ENCODE peak calls at places on chromosomes 6 and 20, in four cellular contexts. S is midbrain, L is SK-N-DZ, D is cerebellar cortex. C is an unnamed sample.

GRCh38 chr6:17179246-17180073 is 77.6 kb downstream of the STMND1 start:
- DNase-seq in S (no peak), L (no peak), D (no peak), C (no peak)

GRCh38 chr6:131250121-131250520 is 114.9 kb downstream of the AKAP7 start:
- DNase-seq in D (peak), L (no peak), S (peak), C (peak)

GRCh38 chr6:25576920-25577319 is 75.1 kb upstream of the SCGN start:
- DNase-seq in D (peak), L (no peak), S (peak), C (peak)

GRCh38 chr6:1622851-1623768 is 13.4 kb downstream of the FOXC1 start:
- DNase-seq in L (no peak), S (no peak), D (no peak), C (no peak)

GRCh38 chr20:15706719-15707118 is 866.5 kb downstream of the KIF16B start:
- DNase-seq in D (no peak), L (no peak), S (no peak), C (no peak)

GRCh38 chr6:29705389-29706231 is 17.6 kb upstream of the HLA-F start:
- DNase-seq in D (peak), S (peak), L (peak), C (peak)

GRCh38 chr20:37914672-37915433 is 11.9 kb downstream of the VSTM2L start:
- DNase-seq in D (peak), S (no peak), L (peak), C (peak)

GRCh38 chr6:10579803-10580202 is 58.7 kb downstream of the GCNT2 start:
- DNase-seq in S (no peak), L (no peak), D (no peak), C (no peak)

GRCh38 chr6:25219581-25220249 is 59.5 kb upstream of the CARMIL1 start:
- DNase-seq in D (no peak), L (peak), S (no peak), C (no peak)

GRCh38 chr6:9456241-9456658 is 958.6 kb downstream of the TFAP2A start:
- DNase-seq in D (no peak), L (no peak), S (no peak), C (no peak)

GRCh38 chr6:29709178-29709576 is 14.1 kb upstream of the HLA-F start:
- DNase-seq in S (no peak), L (no peak), D (no peak), C (no peak)

GRCh38 chr6:5175195-5175594 is 85.6 kb downstream of the LYRM4 start:
- DNase-seq in D (peak), S (no peak), L (no peak), C (no peak)

GRCh38 chr6:1607557-1608221 is 2.0 kb upstream of the FOXC1 start:
- DNase-seq in L (peak), D (no peak), S (no peak), C (no peak)

GRCh38 chr6:53547166-53547814 is 2.4 kb upstream of the GCLC start:
- DNase-seq in S (no peak), L (no peak), D (no peak), C (no peak)

GRCh38 chr6:431504-431903 is 40.0 kb downstream of the IRF4 start:
- DNase-seq in S (no peak), L (no peak), D (no peak), C (no peak)

GRCh38 chr6:163398796-163399195 is 15.7 kb upstream of the QKI start:
- DNase-seq in D (no peak), L (no peak), S (no peak), C (no peak)

GRCh38 chr6:169288591-169288990 is 34.9 kb upstream of the THBS2 start:
- DNase-seq in L (no peak), S (no peak), D (no peak), C (no peak)

GRCh38 chr6:140178550-140179334 is 804.3 kb upstream of the CITED2 start:
- DNase-seq in S (no peak), L (no peak), D (no peak), C (no peak)

GRCh38 chr20:54774423-54774822 is 299.0 kb downstream of the DOK5 start:
- DNase-seq in D (no peak), S (no peak), L (no peak), C (no peak)

GRCh38 chr6:81450180-81450579 is 302.3 kb downstream of the TENT5A start:
- DNase-seq in L (no peak), D (no peak), S (no peak), C (no peak)

GRCh38 chr6:111270121-111270520 is 182.8 kb downstream of the SLC16A10 start:
- DNase-seq in D (no peak), L (no peak), S (no peak), C (no peak)

GRCh38 chr20:3174442-3175263 is 1.3 kb upstream of the LZTS3 start:
- DNase-seq in L (peak), D (peak), S (peak), C (peak)

GRCh38 chr20:36305602-36306556 is at the start of gene DLGAP4:
- DNase-seq in S (no peak), D (peak), L (no peak), C (peak)